ENCODE peak calls at places on chromosomes 16 and 17, in ten cellular contexts. One of them, this sample, is unnamed.

GRCh38 chr17:15398736-15399331 is 57.4 kb upstream of the TEKT3 start:
- DNase-seq in sigmoid colon: no peak
- DNase-seq in activated CD8-positive, alpha-beta T cell treated with anti-CD3 and anti-CD28 coated beads for 36 hours: no peak
- DNase-seq in mammary epithelial cell: peak; percentile 61
- DNase-seq in endodermal cell: peak; percentile 36
- DNase-seq in WTC11: no peak
- DNase-seq in cardiac muscle cell: peak; percentile 38
- DNase-seq in BJ: no peak
- DNase-seq in choroid plexus epithelial cell: no peak
- DNase-seq in CD4-positive, alpha-beta T cell: no peak
- DNase-seq in this sample: no peak

GRCh38 chr16:79190542-79190941 is 410.0 kb downstream of the MAF start:
- DNase-seq in sigmoid colon: no peak
- DNase-seq in activated CD8-positive, alpha-beta T cell treated with anti-CD3 and anti-CD28 coated beads for 36 hours: no peak
- DNase-seq in mammary epithelial cell: no peak
- DNase-seq in endodermal cell: no peak
- DNase-seq in WTC11: no peak
- DNase-seq in cardiac muscle cell: no peak
- DNase-seq in BJ: no peak
- DNase-seq in choroid plexus epithelial cell: no peak
- DNase-seq in CD4-positive, alpha-beta T cell: no peak
- DNase-seq in this sample: no peak

GRCh38 chr16:1099224-1100083 is 3.4 kb upstream of the C1QTNF8 start:
- DNase-seq in sigmoid colon: no peak
- DNase-seq in activated CD8-positive, alpha-beta T cell treated with anti-CD3 and anti-CD28 coated beads for 36 hours: no peak
- DNase-seq in mammary epithelial cell: no peak
- DNase-seq in endodermal cell: no peak
- DNase-seq in WTC11: no peak
- DNase-seq in cardiac muscle cell: no peak
- DNase-seq in BJ: no peak
- DNase-seq in choroid plexus epithelial cell: no peak
- DNase-seq in CD4-positive, alpha-beta T cell: no peak
- DNase-seq in this sample: no peak

GRCh38 chr17:78351449-78352006 is 8.3 kb downstream of the SOCS3 start:
- DNase-seq in sigmoid colon: peak; percentile 100
- DNase-seq in activated CD8-positive, alpha-beta T cell treated with anti-CD3 and anti-CD28 coated beads for 36 hours: no peak
- DNase-seq in mammary epithelial cell: peak; percentile 98
- DNase-seq in endodermal cell: peak; percentile 95
- DNase-seq in WTC11: peak; percentile 75
- DNase-seq in cardiac muscle cell: peak; percentile 29
- DNase-seq in BJ: peak; percentile 96
- DNase-seq in choroid plexus epithelial cell: peak; percentile 99
- DNase-seq in CD4-positive, alpha-beta T cell: no peak
- DNase-seq in this sample: no peak

GRCh38 chr16:47574091-47575054 is 113.2 kb downstream of the PHKB start:
- DNase-seq in sigmoid colon: no peak
- DNase-seq in activated CD8-positive, alpha-beta T cell treated with anti-CD3 and anti-CD28 coated beads for 36 hours: peak; percentile 46
- DNase-seq in mammary epithelial cell: peak; percentile 93
- DNase-seq in endodermal cell: no peak
- DNase-seq in WTC11: no peak
- DNase-seq in cardiac muscle cell: no peak
- DNase-seq in BJ: no peak
- DNase-seq in choroid plexus epithelial cell: peak; percentile 69
- DNase-seq in CD4-positive, alpha-beta T cell: no peak
- DNase-seq in this sample: peak; percentile 18

GRCh38 chr17:76585649-76586593 is at the start of gene ST6GALNAC2:
- DNase-seq in sigmoid colon: peak; percentile 79
- DNase-seq in activated CD8-positive, alpha-beta T cell treated with anti-CD3 and anti-CD28 coated beads for 36 hours: peak; percentile 50
- DNase-seq in mammary epithelial cell: peak; percentile 89
- DNase-seq in endodermal cell: peak; percentile 88
- DNase-seq in WTC11: peak; percentile 40
- DNase-seq in cardiac muscle cell: peak; percentile 84
- DNase-seq in BJ: no peak
- DNase-seq in choroid plexus epithelial cell: no peak
- DNase-seq in CD4-positive, alpha-beta T cell: peak; percentile 17
- DNase-seq in this sample: peak; percentile 34

GRCh38 chr17:57762375-57762916 is 17.3 kb upstream of the CCDC182 start:
- DNase-seq in sigmoid colon: no peak
- DNase-seq in activated CD8-positive, alpha-beta T cell treated with anti-CD3 and anti-CD28 coated beads for 36 hours: no peak
- DNase-seq in mammary epithelial cell: no peak
- DNase-seq in endodermal cell: peak; percentile 72
- DNase-seq in WTC11: no peak
- DNase-seq in cardiac muscle cell: no peak
- DNase-seq in BJ: no peak
- DNase-seq in choroid plexus epithelial cell: no peak
- DNase-seq in CD4-positive, alpha-beta T cell: no peak
- DNase-seq in this sample: no peak

GRCh38 chr16:87706278-87707000 is 59.3 kb downstream of the KLHDC4 start:
- DNase-seq in sigmoid colon: no peak
- DNase-seq in activated CD8-positive, alpha-beta T cell treated with anti-CD3 and anti-CD28 coated beads for 36 hours: no peak
- DNase-seq in mammary epithelial cell: no peak
- DNase-seq in endodermal cell: peak; percentile 67
- DNase-seq in WTC11: no peak
- DNase-seq in cardiac muscle cell: no peak
- DNase-seq in BJ: no peak
- DNase-seq in choroid plexus epithelial cell: no peak
- DNase-seq in CD4-positive, alpha-beta T cell: no peak
- DNase-seq in this sample: no peak

GRCh38 chr16:58656872-58657271 is 27.2 kb upstream of the CNOT1 start:
- DNase-seq in sigmoid colon: no peak
- DNase-seq in activated CD8-positive, alpha-beta T cell treated with anti-CD3 and anti-CD28 coated beads for 36 hours: no peak
- DNase-seq in mammary epithelial cell: no peak
- DNase-seq in endodermal cell: no peak
- DNase-seq in WTC11: no peak
- DNase-seq in cardiac muscle cell: no peak
- DNase-seq in BJ: no peak
- DNase-seq in choroid plexus epithelial cell: no peak
- DNase-seq in CD4-positive, alpha-beta T cell: no peak
- DNase-seq in this sample: no peak

GRCh38 chr17:61490540-61490975 is 38.3 kb downstream of the TBX4 start:
- DNase-seq in sigmoid colon: no peak
- DNase-seq in activated CD8-positive, alpha-beta T cell treated with anti-CD3 and anti-CD28 coated beads for 36 hours: no peak
- DNase-seq in mammary epithelial cell: peak; percentile 89
- DNase-seq in endodermal cell: no peak
- DNase-seq in WTC11: no peak
- DNase-seq in cardiac muscle cell: no peak
- DNase-seq in BJ: peak; percentile 70
- DNase-seq in choroid plexus epithelial cell: peak; percentile 87
- DNase-seq in CD4-positive, alpha-beta T cell: no peak
- DNase-seq in this sample: no peak

GRCh38 chr16:19822534-19822933 is 62.1 kb downstream of the GPRC5B start:
- DNase-seq in sigmoid colon: no peak
- DNase-seq in activated CD8-positive, alpha-beta T cell treated with anti-CD3 and anti-CD28 coated beads for 36 hours: no peak
- DNase-seq in mammary epithelial cell: no peak
- DNase-seq in endodermal cell: no peak
- DNase-seq in WTC11: no peak
- DNase-seq in cardiac muscle cell: no peak
- DNase-seq in BJ: no peak
- DNase-seq in choroid plexus epithelial cell: peak; percentile 77
- DNase-seq in CD4-positive, alpha-beta T cell: no peak
- DNase-seq in this sample: no peak

GRCh38 chr17:58086953-58087352 is 3.7 kb downstream of the DYNLL2 start:
- DNase-seq in sigmoid colon: no peak
- DNase-seq in activated CD8-positive, alpha-beta T cell treated with anti-CD3 and anti-CD28 coated beads for 36 hours: no peak
- DNase-seq in mammary epithelial cell: no peak
- DNase-seq in endodermal cell: peak; percentile 39
- DNase-seq in WTC11: no peak
- DNase-seq in cardiac muscle cell: no peak
- DNase-seq in BJ: no peak
- DNase-seq in choroid plexus epithelial cell: no peak
- DNase-seq in CD4-positive, alpha-beta T cell: no peak
- DNase-seq in this sample: no peak

GRCh38 chr17:17300624-17301568 is 2.3 kb upstream of the NT5M start:
- DNase-seq in sigmoid colon: peak; percentile 73
- DNase-seq in activated CD8-positive, alpha-beta T cell treated with anti-CD3 and anti-CD28 coated beads for 36 hours: peak; percentile 79
- DNase-seq in mammary epithelial cell: peak; percentile 26
- DNase-seq in endodermal cell: peak; percentile 99
- DNase-seq in WTC11: peak; percentile 96
- DNase-seq in cardiac muscle cell: peak; percentile 91
- DNase-seq in BJ: no peak
- DNase-seq in choroid plexus epithelial cell: peak; percentile 53
- DNase-seq in CD4-positive, alpha-beta T cell: no peak
- DNase-seq in this sample: peak; percentile 71

GRCh38 chr17:80474933-80475915 is 1.2 kb downstream of the NPTX1 start:
- DNase-seq in sigmoid colon: no peak
- DNase-seq in activated CD8-positive, alpha-beta T cell treated with anti-CD3 and anti-CD28 coated beads for 36 hours: no peak
- DNase-seq in mammary epithelial cell: no peak
- DNase-seq in endodermal cell: peak; percentile 80
- DNase-seq in WTC11: no peak
- DNase-seq in cardiac muscle cell: no peak
- DNase-seq in BJ: no peak
- DNase-seq in choroid plexus epithelial cell: no peak
- DNase-seq in CD4-positive, alpha-beta T cell: no peak
- DNase-seq in this sample: no peak

GRCh38 chr17:65941500-65941899 is 250.4 kb downstream of the CEP112 start:
- DNase-seq in sigmoid colon: no peak
- DNase-seq in activated CD8-positive, alpha-beta T cell treated with anti-CD3 and anti-CD28 coated beads for 36 hours: no peak
- DNase-seq in mammary epithelial cell: no peak
- DNase-seq in endodermal cell: no peak
- DNase-seq in WTC11: no peak
- DNase-seq in cardiac muscle cell: no peak
- DNase-seq in BJ: no peak
- DNase-seq in choroid plexus epithelial cell: no peak
- DNase-seq in CD4-positive, alpha-beta T cell: no peak
- DNase-seq in this sample: no peak

GRCh38 chr17:16171613-16172012 is 43.7 kb downstream of the NCOR1 start:
- DNase-seq in sigmoid colon: no peak
- DNase-seq in activated CD8-positive, alpha-beta T cell treated with anti-CD3 and anti-CD28 coated beads for 36 hours: no peak
- DNase-seq in mammary epithelial cell: no peak
- DNase-seq in endodermal cell: no peak
- DNase-seq in WTC11: no peak
- DNase-seq in cardiac muscle cell: no peak
- DNase-seq in BJ: peak; percentile 3
- DNase-seq in choroid plexus epithelial cell: peak; percentile 73
- DNase-seq in CD4-positive, alpha-beta T cell: no peak
- DNase-seq in this sample: no peak

DNA sequence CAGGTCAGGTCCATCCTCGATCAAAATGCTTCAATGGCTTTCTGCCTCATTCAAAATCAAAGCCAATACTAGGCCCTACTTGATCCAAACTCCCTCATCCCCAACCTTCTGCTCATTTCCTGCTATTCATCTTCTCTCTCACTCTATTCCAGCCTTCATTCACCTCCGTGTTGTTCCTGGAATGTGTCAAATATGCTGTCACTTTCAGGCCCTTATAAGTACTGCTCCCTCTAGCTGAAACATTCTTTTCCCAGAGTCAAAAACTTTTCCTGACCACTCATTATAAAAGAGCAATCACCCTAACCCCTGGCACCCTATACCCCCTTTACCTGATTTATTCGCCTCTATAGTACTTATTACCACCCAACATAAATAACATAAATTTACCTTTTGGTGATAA is 303.7 kb upstream of the PMFBP1 start:
- DNase-seq in sigmoid colon: no peak
- DNase-seq in activated CD8-positive, alpha-beta T cell treated with anti-CD3 and anti-CD28 coated beads for 36 hours: no peak
- DNase-seq in mammary epithelial cell: no peak
- DNase-seq in endodermal cell: no peak
- DNase-seq in WTC11: no peak
- DNase-seq in cardiac muscle cell: peak; percentile 75
- DNase-seq in BJ: no peak
- DNase-seq in choroid plexus epithelial cell: no peak
- DNase-seq in CD4-positive, alpha-beta T cell: no peak
- DNase-seq in this sample: no peak
- TF ChIP-seq CTCF in sigmoid colon: no peak
- TF ChIP-seq CTCF in activated CD8-positive, alpha-beta T cell treated with anti-CD3 and anti-CD28 coated beads for 36 hours: no peak
- TF ChIP-seq CTCF in mammary epithelial cell: no peak
- TF ChIP-seq CTCF in endodermal cell: peak; percentile 43
- TF ChIP-seq CTCF in WTC11: no peak
- TF ChIP-seq CTCF in cardiac muscle cell: no peak
- TF ChIP-seq CTCF in BJ: no peak
- TF ChIP-seq CTCF in choroid plexus epithelial cell: no peak
- TF ChIP-seq CTCF in CD4-positive, alpha-beta T cell: no peak
- TF ChIP-seq CTCF in this sample: no peak

DNA sequence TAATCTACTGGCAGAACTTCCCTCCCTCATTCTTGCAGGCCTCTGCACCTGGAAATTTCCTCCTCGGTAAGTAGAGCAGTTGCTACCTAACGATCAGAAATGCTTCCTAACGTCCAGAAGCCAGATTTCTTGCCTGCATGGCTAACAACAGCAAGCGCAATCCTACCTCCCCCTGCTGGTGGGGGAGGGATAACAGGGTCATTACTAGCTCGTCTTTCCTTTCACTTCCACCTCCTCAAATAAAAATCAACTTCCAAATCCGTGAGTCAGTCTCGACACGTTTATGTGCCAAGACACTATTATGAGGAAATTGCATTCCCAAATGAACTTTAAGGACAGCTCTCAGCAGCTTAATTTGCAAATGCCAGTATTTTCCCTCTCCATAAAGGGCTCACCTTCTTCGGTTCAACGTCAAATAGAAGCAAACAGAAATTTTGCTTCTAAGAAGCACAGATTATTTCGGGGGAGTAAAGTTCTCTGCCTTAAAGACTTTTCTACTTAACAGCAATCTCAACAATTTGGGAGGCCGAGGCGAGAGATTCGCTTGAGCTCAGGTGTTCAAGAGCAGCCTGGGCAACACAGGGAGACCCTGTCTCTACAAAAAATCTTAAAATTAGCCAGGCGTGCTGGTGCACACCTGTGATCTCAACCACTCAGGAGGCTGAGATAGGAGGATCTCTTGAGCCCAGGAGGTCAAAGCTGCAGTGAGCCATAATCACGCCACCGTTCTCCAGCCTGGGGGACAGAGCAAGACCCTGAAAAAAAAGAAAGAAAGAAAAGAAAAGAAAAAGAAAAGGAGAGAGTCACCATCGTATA is 188.6 kb upstream of the PSMD7 start:
- DNase-seq in sigmoid colon: no peak
- DNase-seq in activated CD8-positive, alpha-beta T cell treated with anti-CD3 and anti-CD28 coated beads for 36 hours: peak; percentile 59
- DNase-seq in mammary epithelial cell: peak; percentile 2
- DNase-seq in endodermal cell: peak; percentile 91
- DNase-seq in WTC11: peak; percentile 80
- DNase-seq in cardiac muscle cell: peak; percentile 53
- DNase-seq in BJ: no peak
- DNase-seq in choroid plexus epithelial cell: peak; percentile 4
- DNase-seq in CD4-positive, alpha-beta T cell: no peak
- DNase-seq in this sample: peak; percentile 25
- TF ChIP-seq CTCF in sigmoid colon: no peak
- TF ChIP-seq CTCF in activated CD8-positive, alpha-beta T cell treated with anti-CD3 and anti-CD28 coated beads for 36 hours: peak; percentile 68
- TF ChIP-seq CTCF in mammary epithelial cell: peak; percentile 81
- TF ChIP-seq CTCF in endodermal cell: peak; percentile 93
- TF ChIP-seq CTCF in WTC11: peak; percentile 79
- TF ChIP-seq CTCF in cardiac muscle cell: peak; percentile 56
- TF ChIP-seq CTCF in BJ: peak; percentile 13
- TF ChIP-seq CTCF in choroid plexus epithelial cell: peak; percentile 39
- TF ChIP-seq CTCF in CD4-positive, alpha-beta T cell: peak; percentile 35
- TF ChIP-seq CTCF in this sample: peak; percentile 39

GRCh38 chr17:7437369-7437863 is 1.9 kb upstream of the FGF11 start:
- DNase-seq in sigmoid colon: no peak
- DNase-seq in activated CD8-positive, alpha-beta T cell treated with anti-CD3 and anti-CD28 coated beads for 36 hours: peak; percentile 16
- DNase-seq in mammary epithelial cell: no peak
- DNase-seq in endodermal cell: peak; percentile 73
- DNase-seq in WTC11: no peak
- DNase-seq in cardiac muscle cell: no peak
- DNase-seq in BJ: no peak
- DNase-seq in choroid plexus epithelial cell: no peak
- DNase-seq in CD4-positive, alpha-beta T cell: no peak
- DNase-seq in this sample: no peak
- TF ChIP-seq CTCF in sigmoid colon: no peak
- TF ChIP-seq CTCF in activated CD8-positive, alpha-beta T cell treated with anti-CD3 and anti-CD28 coated beads for 36 hours: no peak
- TF ChIP-seq CTCF in mammary epithelial cell: no peak
- TF ChIP-seq CTCF in endodermal cell: no peak
- TF ChIP-seq CTCF in WTC11: no peak
- TF ChIP-seq CTCF in cardiac muscle cell: no peak
- TF ChIP-seq CTCF in BJ: no peak
- TF ChIP-seq CTCF in choroid plexus epithelial cell: no peak
- TF ChIP-seq CTCF in CD4-positive, alpha-beta T cell: no peak
- TF ChIP-seq CTCF in this sample: no peak

GRCh38 chr17:64214950-64215349 is 48.1 kb downstream of the TEX2 start:
- DNase-seq in sigmoid colon: no peak
- DNase-seq in activated CD8-positive, alpha-beta T cell treated with anti-CD3 and anti-CD28 coated beads for 36 hours: no peak
- DNase-seq in mammary epithelial cell: no peak
- DNase-seq in endodermal cell: no peak
- DNase-seq in WTC11: no peak
- DNase-seq in cardiac muscle cell: no peak
- DNase-seq in BJ: no peak
- DNase-seq in choroid plexus epithelial cell: no peak
- DNase-seq in CD4-positive, alpha-beta T cell: no peak
- DNase-seq in this sample: no peak
- TF ChIP-seq CTCF in sigmoid colon: no peak
- TF ChIP-seq CTCF in activated CD8-positive, alpha-beta T cell treated with anti-CD3 and anti-CD28 coated beads for 36 hours: no peak
- TF ChIP-seq CTCF in mammary epithelial cell: no peak
- TF ChIP-seq CTCF in endodermal cell: no peak
- TF ChIP-seq CTCF in WTC11: no peak
- TF ChIP-seq CTCF in cardiac muscle cell: no peak
- TF ChIP-seq CTCF in BJ: no peak
- TF ChIP-seq CTCF in choroid plexus epithelial cell: no peak
- TF ChIP-seq CTCF in CD4-positive, alpha-beta T cell: no peak
- TF ChIP-seq CTCF in this sample: no peak

This sample was measured in GM10248.